ENCODE peak calls at places on chromosomes 16 and 17, in four cellular contexts. Z is H9, V is H1, J is trophoblast cell. E is an unnamed sample.

GRCh38 chr16:57310801-57311200 is 26.3 kb upstream of the PLLP start:
- DNase-seq in J (no peak), Z (no peak), V (no peak), E (no peak)

GRCh38 chr16:85151603-85152413 is 39.5 kb upstream of the CIBAR2 start:
- DNase-seq in Z (no peak), J (no peak), V (no peak), E (peak; percentile 39)

GRCh38 chr16:80158766-80159165 is 382.0 kb upstream of the DYNLRB2 start:
- DNase-seq in Z (no peak), V (no peak), J (no peak), E (no peak)

GRCh38 chr17:76331083-76331482 is 22.6 kb downstream of the PRPSAP1 start:
- DNase-seq in J (no peak), Z (no peak), V (no peak), E (no peak)

GRCh38 chr16:87698676-87699179 is 67.1 kb downstream of the KLHDC4 start:
- DNase-seq in Z (no peak), J (no peak), V (no peak), E (no peak)

GRCh38 chr17:16304832-16305231 is 48.4 kb downstream of the CENPV start:
- DNase-seq in Z (peak; percentile 67), V (no peak), J (no peak), E (peak; percentile 75)

GRCh38 chr17:20259668-20260067 is 207.7 kb downstream of the LGALS9B start:
- DNase-seq in V (no peak), J (no peak), Z (no peak), E (no peak)

GRCh38 chr16:89319628-89319882 is 102.1 kb downstream of the ZNF778 start:
- DNase-seq in J (no peak), Z (no peak), V (no peak), E (no peak)

GRCh38 chr17:78611636-78612035 is 34.4 kb upstream of the DNAH17 start:
- DNase-seq in V (no peak), Z (no peak), J (no peak), E (no peak)

GRCh38 chr16:89918453-89919347 is at the start of gene MC1R:
- DNase-seq in V (no peak), J (no peak), Z (peak; percentile 75), E (peak; percentile 69)

GRCh38 chr17:45320931-45321461 is 4.2 kb upstream of the MAP3K14 start:
- DNase-seq in V (no peak), J (peak; percentile 64), Z (no peak), E (peak; percentile 73)

DNA sequence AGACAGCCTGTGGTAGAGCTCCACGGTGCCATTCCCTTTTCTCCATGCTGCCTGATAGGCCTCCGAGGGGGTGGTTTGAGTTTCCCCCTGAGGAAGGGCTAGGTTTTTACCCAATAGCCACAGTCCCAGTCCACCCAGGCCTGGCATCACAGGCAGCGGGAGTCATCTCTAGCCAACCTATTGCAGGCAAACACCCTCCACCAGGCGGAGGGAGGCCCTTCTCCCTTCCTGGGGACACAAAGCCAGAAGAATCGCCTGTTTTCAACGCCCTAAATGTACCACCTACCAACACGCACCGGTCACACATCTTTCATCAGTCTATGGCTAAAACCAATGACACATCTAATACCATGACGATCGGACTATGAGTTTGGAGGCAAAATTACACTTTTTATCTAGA is 7.4 kb downstream of the CSNK1D start:
- DNase-seq in J (no peak), V (no peak), Z (no peak), E (no peak)
- H3K23ac ChIP-seq in J (no peak overlapping the region), V (no peak overlapping the region), Z (no peak overlapping the region), E (no peak overlapping the region)

GRCh38 chr17:64509179-64509578 is 2.4 kb downstream of the CEP95 start:
- DNase-seq in V (no peak), J (no peak), Z (no peak), E (no peak)
- H3K23ac ChIP-seq in V (no peak overlapping the region), J (no peak overlapping the region), Z (no peak overlapping the region), E (no peak overlapping the region)

GRCh38 chr16:68286153-68287074 is 22.1 kb downstream of the SLC7A6 start:
- DNase-seq in J (no peak), V (no peak), Z (no peak), E (no peak)
- H3K23ac ChIP-seq in J (no peak overlapping the region), V (no peak overlapping the region), Z (no peak overlapping the region), E (no peak overlapping the region)

DNA sequence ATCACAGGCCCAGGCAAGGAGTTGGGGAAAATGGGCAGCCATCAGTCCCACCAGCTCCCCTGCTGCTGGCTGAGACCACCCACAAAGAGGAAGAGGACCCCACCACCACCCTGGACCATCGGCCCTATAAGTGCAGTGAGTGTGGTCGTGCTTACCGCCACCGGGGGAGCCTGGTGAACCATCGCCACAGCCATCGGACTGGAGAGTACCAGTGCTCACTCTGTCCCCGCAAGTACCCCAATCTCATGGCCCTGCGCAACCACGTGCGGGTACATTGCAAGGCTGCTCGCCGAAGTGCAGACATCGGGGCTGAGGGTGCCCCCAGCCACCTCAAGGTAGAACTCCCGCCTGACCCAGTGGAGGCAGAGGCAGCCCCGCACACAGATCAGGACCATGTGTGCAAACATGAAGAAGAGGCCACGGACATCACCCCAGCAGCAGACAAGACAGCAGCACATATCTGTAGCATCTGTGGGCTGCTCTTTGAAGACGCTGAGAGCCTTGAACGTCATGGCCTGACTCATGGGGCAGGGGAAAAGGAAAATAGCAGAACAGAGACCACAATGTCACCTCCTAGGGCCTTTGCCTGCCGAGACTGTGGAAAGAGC is 3.5 kb downstream of the ZNF646 start:
- DNase-seq in V (no peak), J (no peak), Z (peak; percentile 26), E (no peak)
- H3K23ac ChIP-seq in V (no peak overlapping the region), J (no peak overlapping the region), Z (no peak overlapping the region), E (no peak overlapping the region)

DNA sequence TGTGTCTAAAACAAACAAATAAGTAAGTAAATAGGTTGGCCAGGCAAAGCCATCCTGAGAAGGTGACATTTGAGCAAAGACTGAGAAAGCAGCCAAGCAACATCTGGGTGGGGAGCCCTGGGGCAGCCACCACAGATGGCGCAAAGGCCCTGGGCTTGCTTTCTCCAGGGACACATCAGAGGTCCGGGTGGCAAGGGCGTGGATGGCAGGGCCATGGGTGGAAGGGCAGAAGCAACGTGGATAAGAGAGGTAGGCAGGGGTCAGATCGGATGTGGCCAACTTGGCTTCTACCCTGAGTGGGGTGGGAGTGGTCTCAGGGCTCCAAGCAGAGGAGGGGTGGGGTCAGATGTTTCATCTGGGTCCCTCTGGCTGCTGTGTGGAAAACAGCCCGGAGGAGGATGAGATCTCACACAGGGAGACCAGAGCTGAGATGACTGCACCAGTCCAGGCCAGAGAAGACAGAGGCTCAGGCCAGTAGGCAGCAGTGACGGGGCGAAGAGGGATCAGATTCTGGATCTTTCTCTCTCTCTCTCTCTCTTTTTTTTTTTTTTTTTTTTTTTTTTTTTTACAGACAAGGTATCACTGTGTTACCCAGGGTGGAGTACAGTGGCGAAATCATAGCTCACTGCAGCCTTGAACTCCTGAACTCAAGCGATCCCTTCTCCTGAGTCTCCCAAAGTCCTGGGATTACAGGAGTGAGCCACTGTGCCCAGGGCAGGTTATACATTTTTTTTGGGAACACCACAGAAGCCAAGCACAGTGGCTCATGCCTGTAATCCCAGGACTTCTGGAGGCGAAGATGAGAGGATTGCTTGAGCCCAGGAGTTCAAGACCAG is 6.1 kb upstream of the SPN start:
- DNase-seq in J (no peak), Z (no peak), V (no peak), E (peak; percentile 44)
- H3K23ac ChIP-seq in J (no peak overlapping the region), Z (no peak overlapping the region), V (no peak overlapping the region), E (no peak overlapping the region)

DNA sequence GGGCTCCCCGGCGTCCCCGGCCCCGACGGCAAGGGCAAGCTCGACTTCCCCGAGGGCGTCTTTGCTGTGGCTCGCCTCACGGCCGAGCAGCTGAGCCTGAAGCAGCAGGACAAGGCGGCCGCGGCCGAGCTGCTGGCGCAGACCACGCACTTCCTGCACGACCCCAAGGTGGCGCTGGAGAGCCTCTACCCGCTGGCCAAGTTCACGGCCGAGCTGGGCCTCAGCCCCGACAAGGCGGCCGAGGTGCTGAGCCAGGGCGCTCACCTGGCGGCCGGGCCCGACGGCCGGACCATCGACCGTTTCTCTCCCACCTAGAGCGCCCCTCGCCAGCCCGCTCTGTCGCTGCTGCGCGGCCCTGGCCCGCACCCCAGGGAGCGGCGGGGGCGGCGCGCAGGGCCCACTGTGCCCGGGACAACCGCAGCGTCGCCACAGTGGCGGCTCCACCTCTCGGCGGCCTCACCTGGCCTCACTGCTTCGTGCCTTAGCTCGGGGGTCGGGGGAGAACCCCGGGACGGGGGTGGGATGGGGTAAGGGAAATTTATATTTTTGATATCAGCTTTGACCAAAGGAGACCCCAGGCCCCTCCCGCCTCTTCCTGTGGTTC is 3.7 kb downstream of the HIC1 start:
- DNase-seq in J (no peak), Z (peak; percentile 91), V (no peak), E (peak; percentile 82)
- H3K23ac ChIP-seq in J (no peak overlapping the region), Z (no peak overlapping the region), V (no peak overlapping the region), E (no peak overlapping the region)

DNA sequence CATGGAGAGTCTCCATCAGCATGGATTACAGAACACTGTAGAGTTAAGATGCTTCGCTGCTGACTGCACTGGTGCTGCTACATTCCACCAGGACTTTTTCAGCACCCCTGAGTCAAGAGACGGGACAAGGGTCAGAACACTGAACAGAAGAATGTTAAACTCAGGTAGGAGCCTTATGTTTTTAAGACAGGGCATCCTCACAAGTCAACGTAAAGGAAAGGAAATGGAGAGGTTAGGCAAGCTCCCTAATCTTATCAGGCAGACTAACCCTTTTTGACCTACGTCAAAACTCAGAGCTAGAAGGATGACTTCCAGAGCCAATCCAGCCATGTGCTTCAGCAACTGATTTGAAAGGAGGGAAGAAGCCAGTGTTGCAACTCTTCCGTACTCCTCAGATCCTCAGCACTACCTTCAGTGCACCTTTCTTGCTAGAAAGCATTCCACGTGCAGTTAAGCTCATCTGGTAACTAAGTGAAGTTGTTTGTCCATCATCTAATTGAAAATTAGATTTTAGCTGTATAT is 46.8 kb downstream of the REXO5 start:
- DNase-seq in J (peak; percentile 37), Z (no peak), V (no peak), E (no peak)
- H3K23ac ChIP-seq in J (no peak overlapping the region), Z (no peak overlapping the region), V (no peak overlapping the region), E (no peak overlapping the region)

DNA sequence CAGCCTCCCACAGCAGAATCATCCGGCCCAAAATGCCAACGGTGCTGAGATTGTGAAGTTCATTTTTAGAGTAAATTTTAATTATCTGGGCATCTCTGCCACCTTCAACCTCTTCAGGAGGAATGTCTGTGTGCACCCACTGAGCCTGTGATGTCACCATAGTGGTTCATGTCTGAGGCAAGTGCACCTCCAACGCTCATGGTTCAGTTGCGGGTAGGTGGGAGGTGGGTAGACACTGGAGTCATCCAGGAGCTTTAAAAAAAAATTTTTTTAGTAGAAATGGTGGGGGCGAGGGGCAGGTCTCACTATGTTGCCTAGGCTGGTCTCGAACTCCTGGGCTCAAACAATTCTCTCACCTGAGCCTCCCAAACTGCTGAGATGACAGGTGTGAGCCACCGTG is 1.9 kb downstream of the FLYWCH1 start:
- DNase-seq in Z (no peak), V (no peak), J (no peak), E (no peak)
- H3K23ac ChIP-seq in Z (no peak overlapping the region), V (no peak overlapping the region), J (no peak overlapping the region), E (no peak overlapping the region)

DNA sequence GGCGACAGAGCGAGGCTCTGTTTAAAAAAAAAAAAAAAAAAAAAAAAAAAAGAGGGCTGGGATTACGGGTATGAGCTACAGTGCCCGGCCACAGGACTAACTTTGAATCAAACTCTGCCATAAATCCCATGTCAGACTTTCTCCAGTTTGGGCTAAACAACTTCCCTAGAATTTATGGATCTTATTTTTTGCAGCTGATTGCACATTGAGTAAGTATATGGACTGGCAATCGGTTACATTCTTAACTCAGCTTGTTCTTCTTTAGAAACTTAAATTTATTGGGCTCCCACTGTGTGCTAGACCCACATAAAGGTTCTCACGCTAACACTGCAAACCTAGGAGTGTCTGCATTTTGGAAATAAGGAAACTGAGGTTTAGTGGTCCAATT is 788 bp upstream of the CBFB start:
- DNase-seq in V (no peak), Z (no peak), J (no peak), E (no peak)
- H3K23ac ChIP-seq in V (no peak overlapping the region), Z (no peak overlapping the region), J (no peak overlapping the region), E (peak overlapping the region; percentile 83)